ENCODE peak calls at places on chromosomes 12 and 14, in six cellular contexts. One of them, this sample, is unnamed.

GRCh38 chr14:60514378-60515243 is 5.7 kb downstream of the SIX6 start:
- DNase-seq in GM12865: no peak
- DNase-seq in AG04450: no peak
- DNase-seq in heart left ventricle: no peak
- DNase-seq in HFFc6: no peak
- DNase-seq in RWPE2: no peak
- DNase-seq in this sample: peak

GRCh38 chr12:131389051-131390013 is 321.6 kb upstream of the SFSWAP start:
- DNase-seq in GM12865: no peak
- DNase-seq in heart left ventricle: no peak
- DNase-seq in RWPE2: no peak
- DNase-seq in HFFc6: no peak
- DNase-seq in AG04450: no peak
- DNase-seq in this sample: no peak

GRCh38 chr14:99589651-99590530 is 14.1 kb downstream of the CCDC85C start:
- DNase-seq in heart left ventricle: no peak
- DNase-seq in AG04450: no peak
- DNase-seq in HFFc6: no peak
- DNase-seq in GM12865: no peak
- DNase-seq in RWPE2: peak
- DNase-seq in this sample: no peak

GRCh38 chr14:95741051-95741490 is 27.1 kb upstream of the TCL1A start:
- DNase-seq in heart left ventricle: no peak
- DNase-seq in GM12865: no peak
- DNase-seq in AG04450: no peak
- DNase-seq in HFFc6: no peak
- DNase-seq in RWPE2: peak
- DNase-seq in this sample: no peak

GRCh38 chr14:51094901-51095853 is at the start of gene TRIM9:
- DNase-seq in heart left ventricle: peak
- DNase-seq in GM12865: peak
- DNase-seq in RWPE2: peak
- DNase-seq in AG04450: peak
- DNase-seq in HFFc6: peak
- DNase-seq in this sample: peak

GRCh38 chr12:57243521-57244305 is 7.3 kb downstream of the STAC3 start:
- DNase-seq in HFFc6: peak
- DNase-seq in AG04450: no peak
- DNase-seq in GM12865: peak
- DNase-seq in heart left ventricle: peak
- DNase-seq in RWPE2: peak
- DNase-seq in this sample: peak

GRCh38 chr12:10959777-10960176 is 20.7 kb upstream of the TAS2R14 start:
- DNase-seq in heart left ventricle: no peak
- DNase-seq in RWPE2: no peak
- DNase-seq in AG04450: no peak
- DNase-seq in HFFc6: no peak
- DNase-seq in GM12865: no peak
- DNase-seq in this sample: no peak

GRCh38 chr12:73935817-73936216 is 601.8 kb upstream of the ATXN7L3B start:
- DNase-seq in GM12865: no peak
- DNase-seq in HFFc6: no peak
- DNase-seq in RWPE2: no peak
- DNase-seq in AG04450: no peak
- DNase-seq in heart left ventricle: no peak
- DNase-seq in this sample: no peak

GRCh38 chr12:27964123-27964522 is 8.4 kb downstream of the PTHLH start:
- DNase-seq in AG04450: no peak
- DNase-seq in heart left ventricle: no peak
- DNase-seq in RWPE2: no peak
- DNase-seq in GM12865: no peak
- DNase-seq in HFFc6: no peak
- DNase-seq in this sample: no peak

GRCh38 chr14:75518625-75519024 is 3.6 kb upstream of the BATF start:
- DNase-seq in AG04450: no peak
- DNase-seq in heart left ventricle: no peak
- DNase-seq in RWPE2: no peak
- DNase-seq in GM12865: peak
- DNase-seq in HFFc6: no peak
- DNase-seq in this sample: no peak

GRCh38 chr14:92880851-92881250 is 42.1 kb upstream of the CHGA start:
- DNase-seq in GM12865: no peak
- DNase-seq in RWPE2: no peak
- DNase-seq in HFFc6: peak
- DNase-seq in AG04450: no peak
- DNase-seq in heart left ventricle: no peak
- DNase-seq in this sample: no peak

GRCh38 chr12:109273354-109273753 is 35.7 kb downstream of the FOXN4 start:
- DNase-seq in AG04450: no peak
- DNase-seq in heart left ventricle: no peak
- DNase-seq in GM12865: no peak
- DNase-seq in RWPE2: no peak
- DNase-seq in HFFc6: no peak
- DNase-seq in this sample: peak

GRCh38 chr12:94644622-94645021 is 5.7 kb downstream of the TMCC3 start:
- DNase-seq in GM12865: peak
- DNase-seq in AG04450: no peak
- DNase-seq in RWPE2: no peak
- DNase-seq in HFFc6: no peak
- DNase-seq in heart left ventricle: no peak
- DNase-seq in this sample: peak

GRCh38 chr12:94649349-94650142 is 811 bp downstream of the TMCC3 start:
- DNase-seq in heart left ventricle: peak
- DNase-seq in HFFc6: no peak
- DNase-seq in RWPE2: no peak
- DNase-seq in AG04450: no peak
- DNase-seq in GM12865: peak
- DNase-seq in this sample: peak

GRCh38 chr12:94648578-94648977 is 1.8 kb downstream of the TMCC3 start:
- DNase-seq in GM12865: no peak
- DNase-seq in RWPE2: no peak
- DNase-seq in heart left ventricle: no peak
- DNase-seq in HFFc6: no peak
- DNase-seq in AG04450: no peak
- DNase-seq in this sample: no peak

GRCh38 chr12:94650143-94651056 is at the start of gene TMCC3:
- DNase-seq in HFFc6: no peak
- DNase-seq in GM12865: peak
- DNase-seq in AG04450: no peak
- DNase-seq in heart left ventricle: peak
- DNase-seq in RWPE2: peak
- DNase-seq in this sample: peak
- TF ChIP-seq CTCF in HFFc6: no peak
- TF ChIP-seq CTCF in GM12865: no peak
- TF ChIP-seq CTCF in AG04450: no peak
- TF ChIP-seq CTCF in heart left ventricle: no peak
- TF ChIP-seq CTCF in RWPE2: peak
- TF ChIP-seq CTCF in this sample: no peak

GRCh38 chr12:46663297-46663696 is 162.5 kb downstream of the SLC38A4 start:
- DNase-seq in HFFc6: no peak
- DNase-seq in GM12865: no peak
- DNase-seq in AG04450: no peak
- DNase-seq in RWPE2: no peak
- DNase-seq in heart left ventricle: no peak
- DNase-seq in this sample: no peak

GRCh38 chr12:46660719-46661118 is 165.1 kb downstream of the SLC38A4 start:
- DNase-seq in RWPE2: no peak
- DNase-seq in AG04450: no peak
- DNase-seq in HFFc6: no peak
- DNase-seq in heart left ventricle: no peak
- DNase-seq in GM12865: no peak
- DNase-seq in this sample: no peak

GRCh38 chr12:46660276-46660675 is 165.5 kb downstream of the SLC38A4 start:
- DNase-seq in RWPE2: no peak
- DNase-seq in HFFc6: no peak
- DNase-seq in GM12865: no peak
- DNase-seq in heart left ventricle: no peak
- DNase-seq in AG04450: no peak
- DNase-seq in this sample: no peak

GRCh38 chr12:46659844-46660243 is 166.0 kb downstream of the SLC38A4 start:
- DNase-seq in heart left ventricle: no peak
- DNase-seq in HFFc6: no peak
- DNase-seq in AG04450: no peak
- DNase-seq in GM12865: no peak
- DNase-seq in RWPE2: no peak
- DNase-seq in this sample: no peak

DNA sequence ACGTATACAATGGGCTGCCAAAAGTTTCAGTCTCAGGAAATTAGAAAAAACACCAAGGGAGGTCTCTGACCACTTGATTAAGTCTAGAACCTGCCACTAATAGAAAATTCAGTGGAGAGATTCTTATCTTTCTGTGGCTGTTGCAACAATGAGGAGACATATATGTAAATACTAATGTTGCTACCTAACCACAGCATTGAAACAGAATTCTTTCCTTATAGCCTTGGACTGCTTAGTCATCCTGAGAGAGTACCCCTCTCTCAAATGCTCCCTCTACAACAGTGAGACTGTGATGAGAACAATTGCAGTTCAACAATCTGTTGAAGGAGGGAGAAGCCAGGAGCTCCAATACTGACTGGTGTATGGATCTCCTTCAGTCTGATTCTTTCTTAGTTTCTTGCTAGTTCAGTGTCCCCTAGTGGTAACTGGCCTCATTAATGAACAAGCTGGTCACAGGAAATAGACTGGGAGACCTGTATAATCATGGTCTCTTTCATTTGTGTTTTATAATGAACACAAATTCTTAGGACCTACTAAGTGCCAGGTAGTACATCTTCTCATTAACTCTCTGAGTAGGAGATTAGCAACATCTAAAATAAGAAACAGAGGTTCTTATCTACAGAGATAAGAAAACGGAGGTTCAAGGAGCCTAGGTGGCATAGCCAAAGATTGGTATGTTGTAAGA is 164.5 kb downstream of the SLC38A4 start:
- DNase-seq in RWPE2: no peak
- DNase-seq in heart left ventricle: no peak
- DNase-seq in AG04450: peak
- DNase-seq in HFFc6: peak
- DNase-seq in GM12865: peak
- DNase-seq in this sample: no peak
- TF ChIP-seq CTCF in RWPE2: peak
- TF ChIP-seq CTCF in heart left ventricle: peak
- TF ChIP-seq CTCF in AG04450: peak
- TF ChIP-seq CTCF in HFFc6: peak
- TF ChIP-seq CTCF in GM12865: peak
- TF ChIP-seq CTCF in this sample: peak

DNA sequence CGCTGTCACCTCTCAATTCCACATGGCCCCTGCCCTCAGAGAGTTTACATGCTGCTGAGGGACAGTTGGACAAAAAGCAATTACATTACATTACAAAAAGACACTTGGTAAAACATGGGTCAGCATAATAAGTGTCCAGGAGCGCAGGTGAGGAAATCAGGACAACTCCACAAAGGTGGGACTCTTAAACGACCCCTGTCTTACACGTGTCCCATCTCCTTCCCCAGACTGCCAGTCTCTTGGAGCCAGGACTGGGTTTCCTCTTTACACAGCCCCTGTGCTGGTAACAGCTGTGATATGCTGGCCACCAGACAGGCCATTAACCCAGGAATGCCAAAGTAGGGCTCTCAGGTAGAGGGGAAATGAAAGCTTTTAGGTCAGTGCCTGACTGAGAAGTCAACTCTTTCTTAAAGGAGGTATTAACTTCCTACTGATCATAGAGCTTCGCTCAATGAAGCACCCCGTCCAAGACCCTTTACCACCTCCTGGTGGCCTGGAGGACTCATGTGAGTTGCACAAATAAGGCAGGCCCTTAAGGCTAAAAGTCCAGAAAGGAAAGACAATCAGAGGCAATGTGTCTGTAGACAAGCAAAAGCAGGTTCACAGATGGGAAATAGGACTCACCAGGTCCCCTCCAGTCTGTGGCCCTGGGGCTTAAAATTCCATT is 55.5 kb downstream of the ANO2 start:
- DNase-seq in AG04450: no peak
- DNase-seq in heart left ventricle: no peak
- DNase-seq in GM12865: peak
- DNase-seq in HFFc6: no peak
- DNase-seq in RWPE2: no peak
- DNase-seq in this sample: no peak
- TF ChIP-seq CTCF in AG04450: no peak
- TF ChIP-seq CTCF in heart left ventricle: no peak
- TF ChIP-seq CTCF in GM12865: no peak
- TF ChIP-seq CTCF in HFFc6: no peak
- TF ChIP-seq CTCF in RWPE2: no peak
- TF ChIP-seq CTCF in this sample: no peak

GRCh38 chr12:54571166-54571856 is 17.1 kb downstream of the PPP1R1A start:
- DNase-seq in GM12865: no peak
- DNase-seq in HFFc6: no peak
- DNase-seq in AG04450: no peak
- DNase-seq in heart left ventricle: no peak
- DNase-seq in RWPE2: no peak
- DNase-seq in this sample: no peak
- TF ChIP-seq CTCF in GM12865: no peak
- TF ChIP-seq CTCF in HFFc6: no peak
- TF ChIP-seq CTCF in AG04450: no peak
- TF ChIP-seq CTCF in heart left ventricle: peak
- TF ChIP-seq CTCF in RWPE2: no peak
- TF ChIP-seq CTCF in this sample: no peak

GRCh38 chr12:81610955-81611889 is 147.9 kb downstream of the PPFIA2 start:
- DNase-seq in RWPE2: peak
- DNase-seq in GM12865: peak
- DNase-seq in HFFc6: no peak
- DNase-seq in AG04450: no peak
- DNase-seq in heart left ventricle: no peak
- DNase-seq in this sample: no peak
- TF ChIP-seq CTCF in RWPE2: peak
- TF ChIP-seq CTCF in GM12865: peak
- TF ChIP-seq CTCF in HFFc6: no peak
- TF ChIP-seq CTCF in AG04450: peak
- TF ChIP-seq CTCF in heart left ventricle: peak
- TF ChIP-seq CTCF in this sample: peak

GRCh38 chr12:72271401-72271740 is 799 bp upstream of the TRHDE start:
- DNase-seq in GM12865: no peak
- DNase-seq in RWPE2: no peak
- DNase-seq in heart left ventricle: no peak
- DNase-seq in HFFc6: peak
- DNase-seq in AG04450: no peak
- DNase-seq in this sample: peak
- TF ChIP-seq CTCF in GM12865: no peak
- TF ChIP-seq CTCF in RWPE2: no peak
- TF ChIP-seq CTCF in heart left ventricle: no peak
- TF ChIP-seq CTCF in HFFc6: no peak
- TF ChIP-seq CTCF in AG04450: peak
- TF ChIP-seq CTCF in this sample: no peak